ENCODE peak calls at places on chromosome 4, in seven cellular contexts. Q, B, E, D, C, G and I are unnamed samples.

GRCh38 chr4:94574050-94574449 is 122.3 kb downstream of the PDLIM5 start:
- DNase-seq in Q (no peak), B (no peak), E (no peak), D (no peak), C (no peak), G (no peak), I (no peak)

GRCh38 chr4:165415910-165416309 is 37.1 kb downstream of the CPE start:
- DNase-seq in Q (no peak), B (no peak), E (no peak), D (no peak), C (no peak), G (peak; percentile 57), I (no peak)

GRCh38 chr4:2462218-2462991 is 6.5 kb upstream of the RNF4 start:
- DNase-seq in Q (peak; percentile 66), B (peak; percentile 58), E (no peak), D (peak; percentile 68), C (peak; percentile 63), G (peak; percentile 11), I (peak; percentile 79)

GRCh38 chr4:53321151-53321987 is 44.5 kb downstream of the SCFD2 start:
- DNase-seq in Q (no peak), B (no peak), E (no peak), D (no peak), C (peak; percentile 89), G (peak; percentile 85), I (peak; percentile 86)

GRCh38 chr4:6324999-6325790 is 55.5 kb downstream of the WFS1 start:
- DNase-seq in Q (no peak), B (no peak), E (no peak), D (no peak), C (peak; percentile 50), G (peak; percentile 45), I (no peak)

GRCh38 chr4:8728536-8729407 is 136.2 kb downstream of the CPZ start:
- DNase-seq in Q (no peak), B (no peak), E (peak; percentile 28), D (no peak), C (no peak), G (no peak), I (no peak)

GRCh38 chr4:61663310-61663709 is 463.2 kb downstream of the ADGRL3 start:
- DNase-seq in Q (no peak), B (no peak), E (no peak), D (no peak), C (no peak), G (no peak), I (no peak)

GRCh38 chr4:48739560-48740019 is 40.5 kb downstream of the FRYL start:
- DNase-seq in Q (no peak), B (no peak), E (no peak), D (no peak), C (no peak), G (peak; percentile 93), I (no peak)

GRCh38 chr4:8297141-8297601 is 27.6 kb downstream of the HTRA3 start:
- DNase-seq in Q (no peak), B (no peak), E (peak; percentile 39), D (no peak), C (no peak), G (no peak), I (no peak)

GRCh38 chr4:88609387-88609786 is 17.1 kb downstream of the HERC3 start:
- DNase-seq in Q (no peak), B (no peak), E (no peak), D (no peak), C (no peak), G (no peak), I (peak; percentile 11)